ENCODE peak calls at places on chromosomes 13 and 19, in four cellular contexts. S is uterus; K is right cardiac atrium; F is CD8-positive, alpha-beta T cell. W is an unnamed sample.

GRCh38 chr13:108342369-108343289 is 73.1 kb downstream of the TNFSF13B start:
- DNase-seq in S (no peak), K (no peak), F (no peak), W (no peak)

GRCh38 chr19:45834970-45835369 is 19.9 kb upstream of the RSPH6A start:
- DNase-seq in S (no peak), K (no peak), F (no peak), W (no peak)

GRCh38 chr13:72696590-72696989 is 30.8 kb downstream of the MZT1 start:
- DNase-seq in S (no peak), K (no peak), F (no peak), W (no peak)

GRCh38 chr19:53903055-53903680 is 5.9 kb upstream of the CACNG7 start:
- DNase-seq in S (no peak), K (no peak), F (no peak), W (no peak)

GRCh38 chr19:53898680-53899341 is 10.3 kb upstream of the CACNG7 start:
- DNase-seq in S (no peak), K (no peak), F (no peak), W (peak; percentile 87)

GRCh38 chr13:30787747-30788535 is 52.6 kb downstream of the ALOX5AP start:
- DNase-seq in S (no peak), K (no peak), F (no peak), W (no peak)

GRCh38 chr19:6709549-6709948 is 10.9 kb downstream of the C3 start:
- DNase-seq in S (no peak), K (no peak), F (no peak), W (no peak)

GRCh38 chr19:3603121-3603841 is 3.4 kb downstream of the TBXA2R start:
- DNase-seq in S (peak; percentile 55), K (no peak), F (no peak), W (no peak)

GRCh38 chr19:47378246-47378645 is 29.1 kb downstream of the DHX34 start:
- DNase-seq in S (no peak), K (no peak), F (no peak), W (peak; percentile 42)

GRCh38 chr13:108950333-108951010 is 321.1 kb downstream of the MYO16 start:
- DNase-seq in S (no peak), K (no peak), F (no peak), W (no peak)

GRCh38 chr13:113404723-113405471 is 41.0 kb upstream of the GRTP1 start:
- DNase-seq in S (no peak), K (no peak), F (no peak), W (peak; percentile 62)

GRCh38 chr19:45509692-45510015 is 2.4 kb downstream of the VASP start:
- DNase-seq in S (no peak), K (no peak), F (no peak), W (no peak)

GRCh38 chr13:27921421-27921960 is 1.7 kb downstream of the PDX1 start:
- DNase-seq in S (no peak), K (no peak), F (no peak), W (no peak)

GRCh38 chr13:95644611-95645052 is at the start of gene DZIP1:
- DNase-seq in S (peak; percentile 85), K (peak; percentile 93), F (no peak), W (peak; percentile 83)

GRCh38 chr13:47420568-47420967 is 523.7 kb upstream of the HTR2A start:
- DNase-seq in S (no peak), K (no peak), F (no peak), W (no peak)

GRCh38 chr19:35585844-35586243 is at the start of gene PMIS2:
- DNase-seq in S (no peak), K (peak; percentile 53), F (no peak), W (no peak)

GRCh38 chr13:26062853-26063444 is 11.1 kb upstream of the SHISA2 start:
- DNase-seq in S (no peak), K (no peak), F (no peak), W (no peak)

GRCh38 chr19:55370305-55370988 is at the start of gene IL11:
- DNase-seq in S (no peak), K (peak; percentile 31), F (no peak), W (peak; percentile 69)

GRCh38 chr19:17296278-17296677 is 6.9 kb downstream of the ABHD8 start:
- DNase-seq in S (no peak), K (no peak), F (no peak), W (no peak)

GRCh38 chr13:32419862-32420261 is 8.1 kb downstream of the N4BP2L1 start:
- DNase-seq in S (no peak), K (no peak), F (no peak), W (no peak)

GRCh38 chr19:46428278-46429141 is at the start of gene PNMA8C:
- DNase-seq in S (peak; percentile 66), K (peak; percentile 94), F (peak; percentile 29), W (no peak)

GRCh38 chr19:38784224-38784623 is 4.8 kb upstream of the LGALS7B start:
- DNase-seq in S (no peak), K (no peak), F (no peak), W (no peak)

GRCh38 chr19:43809762-43810696 is 7.8 kb upstream of the LYPD5 start:
- DNase-seq in S (no peak), K (no peak), F (no peak), W (no peak)

GRCh38 chr19:43522929-43523328 is 4.1 kb downstream of the ETHE1 start:
- DNase-seq in S (no peak), K (no peak), F (no peak), W (no peak)

GRCh38 chr19:37963190-37963947 is 56.4 kb downstream of the SIPA1L3 start:
- DNase-seq in S (no peak), K (no peak), F (no peak), W (no peak)

GRCh38 chr19:44642375-44642774 is 1.3 kb upstream of the PVR start:
- DNase-seq in S (no peak), K (no peak), F (no peak), W (no peak)

GRCh38 chr19:20038358-20039202 is 725 bp downstream of the ZNF682 start:
- DNase-seq in S (no peak), K (no peak), F (no peak), W (no peak)

GRCh38 chr19:12126707-12127106 is 13.4 kb downstream of the ZNF20 start:
- DNase-seq in S (no peak), K (no peak), F (no peak), W (no peak)

GRCh38 chr13:98909016-98909415 is 68.8 kb downstream of the DOCK9 start:
- DNase-seq in S (no peak), K (no peak), F (no peak), W (no peak)

GRCh38 chr19:1270168-1270853 is 1.2 kb downstream of the CIRBP start:
- DNase-seq in S (no peak), K (no peak), F (no peak), W (no peak)

GRCh38 chr13:73879346-73880020 is 254.7 kb downstream of the KLF12 start:
- DNase-seq in S (no peak), K (no peak), F (no peak), W (no peak)

GRCh38 chr13:84927442-84928169 is 871.6 kb downstream of the SLITRK6 start:
- DNase-seq in S (no peak), K (no peak), F (no peak), W (no peak)

GRCh38 chr13:95440441-95441088 is 112.0 kb upstream of the CLDN10 start:
- DNase-seq in S (no peak), K (no peak), F (no peak), W (no peak)

GRCh38 chr13:48155850-48156249 is 60.9 kb upstream of the MED4 start:
- DNase-seq in S (no peak), K (no peak), F (no peak), W (no peak)

GRCh38 chr19:49570138-49570856 is 10.1 kb downstream of the NOSIP start:
- DNase-seq in S (peak; percentile 43), K (peak; percentile 55), F (no peak), W (no peak)

GRCh38 chr19:51352783-51353360 is 10.9 kb upstream of the VSIG10L start:
- DNase-seq in S (no peak), K (no peak), F (no peak), W (no peak)

DNA sequence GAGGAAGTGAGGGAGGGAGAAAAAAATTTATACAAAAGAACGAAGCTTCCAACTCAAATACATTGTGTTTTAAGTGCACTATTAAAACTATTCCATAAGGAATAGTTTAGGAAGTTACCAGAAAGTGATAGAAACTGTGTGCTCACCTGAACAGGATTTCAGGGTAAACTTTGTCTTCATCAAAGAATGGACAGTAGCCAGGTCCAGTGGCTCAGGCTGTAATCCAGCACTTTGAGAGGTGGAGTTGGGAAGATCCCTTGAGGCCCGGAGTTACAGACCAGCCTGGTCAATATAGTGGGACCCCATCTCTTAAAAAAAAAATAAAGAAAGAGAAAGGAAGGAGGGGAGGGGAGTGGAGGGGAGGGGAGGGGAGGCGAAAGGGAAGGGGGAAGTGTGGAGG is 13.0 kb upstream of the CDADC1 start:
- DNase-seq in S (no peak), K (no peak), F (no peak), W (no peak)
- H3K9me3 ChIP-seq in S (no peaks in the 10 kb centered on the region), K (no peaks in the 10 kb centered on the region), F (no peaks in the 10 kb centered on the region), W (no peaks in the 10 kb centered on the region)

DNA sequence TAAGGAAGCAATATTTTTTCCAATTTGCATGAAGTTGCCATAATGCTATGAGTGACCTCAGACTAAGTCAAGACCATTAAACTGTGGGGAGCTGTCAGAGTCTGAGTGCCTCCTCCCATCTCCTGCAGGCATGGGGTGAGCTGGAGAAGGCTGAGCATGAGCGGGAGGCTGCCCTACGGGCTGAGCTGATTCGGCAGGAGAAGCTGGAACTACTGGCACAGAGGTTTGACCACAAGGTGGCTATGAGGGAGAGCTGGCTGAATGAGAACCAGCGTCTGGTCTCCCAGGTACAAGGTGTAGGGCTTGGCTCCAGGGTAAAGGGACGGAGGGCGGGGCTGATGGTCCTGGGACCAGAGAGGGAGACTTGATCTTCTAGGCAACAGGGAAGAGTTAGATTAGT is 35.8 kb downstream of the SPTBN4 start:
- DNase-seq in S (no peak), K (no peak), F (no peak), W (no peak)
- H3K27ac ChIP-seq in S (no peak overlapping the region), K (no peak overlapping the region), F (no peak overlapping the region), W (no peak overlapping the region)

DNA sequence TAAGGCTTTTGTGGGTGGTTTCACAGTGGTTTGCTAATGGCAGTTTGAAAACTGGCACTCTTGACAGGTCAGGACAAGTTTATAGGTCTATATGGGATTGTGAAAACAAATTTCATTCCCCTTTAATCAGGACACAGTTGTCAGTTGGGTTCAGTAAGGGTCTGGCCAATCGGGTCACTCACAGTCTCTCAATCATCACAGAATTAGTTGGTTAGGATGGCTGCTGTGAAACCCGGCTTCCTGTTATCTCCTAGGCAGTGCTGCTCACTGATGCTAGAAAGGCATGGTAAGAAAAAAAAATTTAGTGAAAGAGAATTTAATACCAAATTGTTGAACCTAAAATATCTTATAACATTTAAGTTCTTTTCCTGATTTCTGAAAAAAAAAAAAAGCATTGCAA is 1730.1 kb downstream of the EFNB2 start:
- DNase-seq in S (no peak), K (no peak), F (no peak), W (no peak)
- H3K9me3 ChIP-seq in S (no peaks in the 10 kb centered on the region), K (no peaks in the 10 kb centered on the region), F (no peaks in the 10 kb centered on the region), W (no peaks in the 10 kb centered on the region)

DNA sequence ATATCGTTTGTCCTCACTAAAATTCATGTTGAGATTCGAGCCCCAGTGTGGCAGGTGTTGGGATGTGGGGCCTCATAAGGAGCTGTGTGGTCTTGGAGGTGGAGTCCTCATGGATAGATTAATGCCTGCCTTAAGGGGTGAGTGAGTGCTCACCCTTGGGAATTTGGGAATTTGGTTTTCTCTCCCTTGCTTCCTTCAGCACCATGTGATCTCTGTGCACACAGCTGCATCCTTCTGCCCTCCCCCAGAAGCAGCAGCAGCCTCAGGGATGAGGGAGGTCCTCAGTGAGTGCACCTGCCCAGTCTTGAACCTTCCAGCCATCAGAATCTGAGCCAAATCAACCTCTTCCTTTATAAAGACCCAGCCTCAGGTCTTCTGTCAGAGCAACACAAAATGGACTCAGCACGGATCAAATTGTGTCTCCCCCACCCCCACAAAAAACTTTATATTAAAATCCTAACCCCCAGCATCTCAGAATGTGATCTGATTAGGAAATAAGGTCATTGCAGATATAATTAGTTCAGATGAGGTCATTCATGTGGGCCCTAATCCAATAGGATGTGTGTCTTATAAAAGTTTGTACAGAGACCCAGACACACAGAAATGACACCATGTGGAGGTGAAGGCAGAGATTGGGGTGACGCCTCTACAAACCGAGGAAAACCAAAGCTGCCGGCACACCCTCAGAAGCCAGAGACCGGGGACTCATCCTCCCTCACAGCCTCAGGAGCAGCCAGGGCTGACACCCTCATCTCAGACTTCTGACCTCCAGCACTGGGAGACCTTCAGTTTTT is 12.9 kb downstream of the CYTH2 start:
- DNase-seq in S (no peak), K (no peak), F (no peak), W (no peak)
- H3K27ac ChIP-seq in S (peak overlapping the region; percentile 90), K (no peak overlapping the region), F (no peak overlapping the region), W (no peak overlapping the region)